ENCODE peak calls at places on chromosome 15, in eight cellular contexts. S, R, B, W, G, F, D and T are unnamed samples.

GRCh38 chr15:92617197-92618037 is 38.2 kb downstream of the FAM174B start:
- DNase-seq in S (peak), R (no peak), B (peak), W (no peak), G (no peak), F (peak), D (peak), T (peak)

GRCh38 chr15:77721963-77722362 is 89.3 kb upstream of the LINGO1 start:
- DNase-seq in S (no peak), R (no peak), B (no peak), W (no peak), G (no peak), F (no peak), D (no peak), T (no peak)

GRCh38 chr15:25088261-25088790 is 133.5 kb downstream of the SNRPN start:
- DNase-seq in S (no peak), R (no peak), B (no peak), W (no peak), G (no peak), F (peak), D (no peak), T (no peak)

GRCh38 chr15:55802600-55803376 is 59.8 kb upstream of the PRTG start:
- DNase-seq in S (no peak), R (peak), B (no peak), W (no peak), G (no peak), F (no peak), D (no peak), T (no peak)

GRCh38 chr15:63013052-63013808 is 29.3 kb upstream of the TPM1 start:
- DNase-seq in S (no peak), R (no peak), B (no peak), W (no peak), G (no peak), F (no peak), D (no peak), T (no peak)

GRCh38 chr15:44798815-44799214 is 62.5 kb downstream of the TRIM69 start:
- DNase-seq in S (no peak), R (peak), B (no peak), W (no peak), G (peak), F (no peak), D (no peak), T (no peak)

GRCh38 chr15:39783244-39783820 is 691 bp upstream of the FSIP1 start:
- DNase-seq in S (no peak), R (peak), B (no peak), W (no peak), G (no peak), F (no peak), D (no peak), T (no peak)

GRCh38 chr15:57665939-57666338 is 40.6 kb upstream of the POLR2M start:
- DNase-seq in S (no peak), R (no peak), B (no peak), W (no peak), G (no peak), F (no peak), D (no peak), T (no peak)

GRCh38 chr15:59317211-59317610 is 55.5 kb downstream of the MYO1E start:
- DNase-seq in S (no peak), R (no peak), B (no peak), W (no peak), G (no peak), F (no peak), D (no peak), T (no peak)

GRCh38 chr15:25248583-25249235 is 190.1 kb downstream of the UBE3A start:
- DNase-seq in S (no peak), R (no peak), B (peak), W (no peak), G (no peak), F (peak), D (peak), T (peak)

GRCh38 chr15:93035953-93036810 is 52.8 kb downstream of the RGMA start:
- DNase-seq in S (no peak), R (peak), B (no peak), W (no peak), G (peak), F (peak), D (peak), T (peak)

GRCh38 chr15:35669021-35669420 is 123.1 kb upstream of the DPH6 start:
- DNase-seq in S (no peak), R (peak), B (no peak), W (no peak), G (no peak), F (no peak), D (no peak), T (no peak)

GRCh38 chr15:85865070-85865684 is 70.5 kb upstream of the KLHL25 start:
- DNase-seq in S (peak), R (peak), B (peak), W (peak), G (peak), F (no peak), D (no peak), T (no peak)

GRCh38 chr15:26280281-26280680 is 417.2 kb upstream of the ATP10A start:
- DNase-seq in S (no peak), R (no peak), B (no peak), W (no peak), G (no peak), F (no peak), D (no peak), T (no peak)

GRCh38 chr15:98778263-98778959 is 130.1 kb downstream of the IGF1R start:
- DNase-seq in S (no peak), R (no peak), B (no peak), W (no peak), G (no peak), F (no peak), D (no peak), T (no peak)

GRCh38 chr15:98781838-98782237 is 133.5 kb downstream of the IGF1R start:
- DNase-seq in S (no peak), R (no peak), B (no peak), W (no peak), G (no peak), F (no peak), D (no peak), T (no peak)

GRCh38 chr15:98777426-98777825 is 129.1 kb downstream of the IGF1R start:
- DNase-seq in S (no peak), R (no peak), B (no peak), W (no peak), G (no peak), F (no peak), D (no peak), T (no peak)

GRCh38 chr15:98778960-98779359 is 130.6 kb downstream of the IGF1R start:
- DNase-seq in S (no peak), R (no peak), B (no peak), W (no peak), G (no peak), F (no peak), D (no peak), T (no peak)

DNA sequence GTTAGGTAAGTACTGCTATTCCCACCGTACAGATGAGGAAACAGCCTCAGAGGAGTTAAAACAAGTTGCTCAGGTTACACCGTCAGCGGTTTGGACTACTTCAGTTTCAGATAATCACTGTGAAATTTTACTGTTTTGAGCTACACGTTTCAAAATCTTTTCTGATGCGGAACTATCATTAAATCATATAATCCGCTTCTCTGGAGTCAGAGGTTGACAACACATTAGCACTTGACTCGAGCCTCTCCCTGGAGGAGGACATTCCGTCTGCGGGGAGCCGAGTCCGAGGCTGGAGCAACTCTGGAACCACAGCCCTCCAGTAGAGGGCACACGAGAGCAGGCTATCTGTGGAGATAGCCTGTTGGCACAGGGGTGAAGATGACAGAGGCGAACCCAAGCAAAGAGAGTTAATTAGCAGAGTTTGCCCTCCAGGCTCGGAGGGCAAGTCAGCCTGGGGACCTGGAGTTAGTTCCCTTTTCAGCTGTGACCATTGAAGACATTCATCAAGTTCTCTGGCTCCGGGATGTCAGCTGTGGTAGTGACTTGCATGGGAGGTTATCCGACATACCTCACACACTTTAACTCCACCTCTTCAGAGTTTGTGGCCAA is 131.2 kb downstream of the IGF1R start:
- DNase-seq in S (peak), R (peak), B (peak), W (peak), G (peak), F (peak), D (peak), T (peak)
- TF ChIP-seq POLR2AphosphoS5 in S (peak), R (no peak), B (peak), W (no peak), G (no peak), F (peak), D (peak), T (no peak)

GRCh38 chr15:66587020-66587419 is 21.2 kb upstream of the LCTL start:
- DNase-seq in S (no peak), R (no peak), B (no peak), W (no peak), G (no peak), F (no peak), D (no peak), T (no peak)

GRCh38 chr15:66586155-66586976 is 20.6 kb upstream of the LCTL start:
- DNase-seq in S (no peak), R (no peak), B (no peak), W (no peak), G (no peak), F (no peak), D (no peak), T (no peak)

GRCh38 chr15:66578286-66578875 is 12.6 kb upstream of the LCTL start:
- DNase-seq in S (no peak), R (no peak), B (no peak), W (no peak), G (peak), F (no peak), D (no peak), T (no peak)

GRCh38 chr15:66580643-66581042 is 14.8 kb upstream of the LCTL start:
- DNase-seq in S (no peak), R (no peak), B (no peak), W (no peak), G (no peak), F (no peak), D (no peak), T (no peak)

GRCh38 chr15:66581972-66582537 is 16.3 kb upstream of the LCTL start:
- DNase-seq in S (no peak), R (no peak), B (no peak), W (no peak), G (no peak), F (no peak), D (no peak), T (no peak)
- TF ChIP-seq POLR2AphosphoS5 in S (no peak), R (no peak), B (no peak), W (no peak), G (no peak), F (no peak), D (no peak), T (no peak)

DNA sequence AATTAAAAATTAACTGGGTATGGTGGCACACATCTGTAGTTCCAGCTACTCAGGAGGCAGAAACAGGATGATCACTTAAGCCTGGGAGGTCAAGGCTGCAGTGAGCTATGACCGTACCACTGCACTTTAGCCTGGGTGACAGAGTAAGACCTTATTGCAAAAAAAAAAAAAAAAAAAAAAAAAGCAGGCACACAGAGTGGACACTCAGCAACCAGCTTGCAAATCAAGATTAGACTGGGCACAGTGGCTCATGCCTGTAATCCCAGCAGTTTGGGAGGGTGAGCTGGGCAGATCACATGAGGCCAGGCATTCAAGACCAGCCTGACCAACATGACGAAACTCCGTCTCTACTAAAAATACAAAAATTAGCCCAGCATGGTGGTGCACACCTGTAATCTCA is 5.4 kb downstream of the CLN6 start:
- DNase-seq in S (no peak), R (no peak), B (no peak), W (no peak), G (no peak), F (peak), D (no peak), T (peak)
- TF ChIP-seq POLR2AphosphoS5 in S (no peak), R (no peak), B (no peak), W (no peak), G (no peak), F (no peak), D (no peak), T (no peak)

DNA sequence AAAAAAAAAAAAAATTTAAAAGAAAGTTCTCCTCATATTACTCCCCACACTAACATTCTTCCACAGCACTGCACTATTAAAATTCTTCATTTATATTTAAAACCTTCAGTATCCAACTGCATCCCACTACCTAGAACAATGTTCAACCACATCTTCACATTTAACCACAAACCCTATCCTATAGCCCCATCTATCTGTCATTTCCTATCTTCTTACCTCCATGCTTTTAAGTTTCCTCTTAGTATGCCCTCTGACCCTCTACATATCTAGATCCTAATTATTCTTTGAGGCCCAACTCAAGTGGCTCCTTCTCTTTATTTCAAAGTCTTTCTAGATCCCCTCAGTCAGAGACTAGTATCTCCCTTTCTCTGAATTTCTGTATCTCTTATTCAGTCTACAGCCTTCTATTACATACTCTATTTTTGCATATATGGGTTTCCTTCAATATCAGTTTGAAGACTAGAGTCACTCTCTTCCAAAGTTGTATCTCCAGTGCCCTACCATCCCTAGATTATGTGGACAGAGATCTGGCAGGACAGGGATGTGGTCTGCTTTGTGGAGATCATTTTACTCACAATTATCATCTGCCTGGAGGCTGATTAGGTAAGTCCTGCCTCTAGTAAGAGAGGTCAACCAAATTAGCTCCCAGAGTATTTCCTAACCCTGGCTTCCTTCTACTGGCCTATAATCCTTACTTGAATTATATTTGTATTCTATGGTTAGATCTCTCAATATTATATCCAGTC is 1.4 kb downstream of the CIAO2A start:
- DNase-seq in S (no peak), R (peak), B (no peak), W (no peak), G (no peak), F (no peak), D (no peak), T (no peak)
- TF ChIP-seq POLR2AphosphoS5 in S (no peak), R (no peak), B (no peak), W (no peak), G (no peak), F (no peak), D (no peak), T (no peak)

GRCh38 chr15:51576911-51577500 is 45.6 kb downstream of the DMXL2 start:
- DNase-seq in S (no peak), R (no peak), B (no peak), W (no peak), G (no peak), F (no peak), D (no peak), T (no peak)
- TF ChIP-seq POLR2AphosphoS5 in S (no peak), R (no peak), B (peak), W (no peak), G (no peak), F (no peak), D (peak), T (peak)

DNA sequence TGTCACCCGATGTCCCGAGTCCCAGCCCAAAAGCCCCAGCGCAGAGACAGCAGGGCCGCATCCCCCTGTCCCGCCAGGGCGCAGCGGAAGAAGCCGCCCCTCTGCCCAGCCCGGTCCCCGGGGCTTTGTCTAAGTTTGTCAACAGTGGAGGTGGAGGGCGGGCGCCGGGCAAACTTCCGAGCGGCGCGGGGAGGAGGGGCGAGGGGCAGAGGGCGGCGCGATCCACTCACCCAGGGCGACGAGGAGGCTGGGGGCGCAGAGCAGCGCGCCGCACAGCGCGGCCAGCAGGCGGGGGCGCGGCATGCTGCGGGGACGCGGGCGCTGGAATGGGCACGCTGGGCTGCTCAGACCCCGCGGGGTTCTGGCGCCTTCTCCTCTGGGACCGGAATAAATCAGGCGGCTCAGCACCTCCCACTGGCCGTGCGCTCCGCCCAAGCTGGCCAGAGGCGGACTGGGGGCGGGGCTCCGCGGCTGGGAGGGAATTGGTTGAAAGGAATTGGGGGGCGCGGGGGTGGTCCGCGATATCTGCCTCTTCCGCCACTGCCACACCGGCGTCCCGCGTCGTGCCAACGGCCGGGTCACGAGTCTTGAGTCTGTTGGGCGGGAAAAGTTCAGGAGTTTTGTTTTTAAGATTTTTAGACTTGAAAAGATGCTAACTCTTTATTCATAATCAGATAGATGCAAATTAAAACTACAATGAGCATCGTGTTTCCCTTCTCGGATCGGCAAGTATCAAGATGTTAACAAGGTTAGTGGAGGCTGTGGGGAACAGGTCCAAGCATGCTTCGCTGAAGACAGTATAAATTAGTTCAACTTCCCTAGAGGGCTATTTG is at the start of gene MFGE8:
- DNase-seq in S (peak), R (peak), B (peak), W (no peak), G (no peak), F (no peak), D (peak), T (peak)
- TF ChIP-seq POLR2AphosphoS5 in S (peak), R (peak), B (peak), W (peak), G (peak), F (no peak), D (peak), T (peak)